ENCODE peak calls at places on chromosomes 6 and 20, in six cellular contexts. P is endothelial cell, E is hypothalamus, Y is A673, W is NCI-H1694, H is SK-N-MC. D is an unnamed sample.

GRCh38 chr6:85803721-85804120 is 161.0 kb upstream of the SYNCRIP start:
- DNase-seq in Y (peak), P (no peak), H (no peak), E (no peak), W (no peak), D (no peak)

GRCh38 chr20:57131601-57132391 is 134.6 kb downstream of the BMP7 start:
- DNase-seq in W (no peak), H (no peak), P (no peak), E (no peak), Y (no peak), D (peak)

GRCh38 chr6:85677243-85677956 is 34.7 kb upstream of the SYNCRIP start:
- DNase-seq in Y (no peak), E (no peak), H (no peak), P (no peak), W (no peak), D (no peak)

GRCh38 chr6:119308048-119308570 is 41.5 kb downstream of the MAN1A1 start:
- DNase-seq in Y (peak), E (no peak), H (peak), W (no peak), P (no peak), D (no peak)

GRCh38 chr6:163243083-163243482 is 171.4 kb upstream of the QKI start:
- DNase-seq in W (no peak), E (peak), H (no peak), P (no peak), Y (no peak), D (no peak)

GRCh38 chr20:19269737-19270325 is 57.4 kb downstream of the SLC24A3 start:
- DNase-seq in P (no peak), W (no peak), Y (peak), H (no peak), E (no peak), D (no peak)

GRCh38 chr6:47016236-47016635 is 25.9 kb downstream of the ADGRF1 start:
- DNase-seq in H (no peak), P (no peak), E (no peak), Y (no peak), W (no peak), D (no peak)

GRCh38 chr20:1696521-1697209 is 39.1 kb upstream of the SIRPG start:
- DNase-seq in E (no peak), W (no peak), P (no peak), H (no peak), Y (no peak), D (no peak)

GRCh38 chr20:32521780-32522524 is 63.2 kb downstream of the NOL4L start:
- DNase-seq in W (peak), H (no peak), Y (peak), P (peak), E (peak), D (no peak)

GRCh38 chr6:157707576-157707975 is 115.5 kb upstream of the SNX9 start:
- DNase-seq in Y (no peak), H (no peak), E (no peak), P (no peak), W (no peak), D (no peak)

GRCh38 chr6:104787305-104787704 is 72.4 kb downstream of the HACE1 start:
- DNase-seq in H (no peak), E (no peak), P (no peak), W (no peak), Y (no peak), D (no peak)

GRCh38 chr6:47478233-47479155 is 905 bp downstream of the CD2AP start:
- DNase-seq in Y (peak), H (no peak), P (peak), E (no peak), W (no peak), D (no peak)

GRCh38 chr6:21831531-21832291 is 238.2 kb downstream of the SOX4 start:
- DNase-seq in W (no peak), E (no peak), P (no peak), H (no peak), Y (no peak), D (no peak)

D was measured in lower leg skin.